ENCODE peak calls at places on chromosome 1, in six cellular contexts. R is IMR-90, D is mesenchymal stem cell, A is H1, H is H9, K is trophoblast cell. W is an unnamed sample.

GRCh38 chr1:26862781-26863676 is at the start of gene SFN:
- DNase-seq in R (no peak), A (peak), H (peak), D (no peak), K (peak), W (no peak)

GRCh38 chr1:158686430-158687009 is at the start of gene SPTA1:
- DNase-seq in K (no peak), H (no peak), D (peak), A (no peak), R (no peak), W (no peak)

GRCh38 chr1:205251576-205251975 is 23.8 kb downstream of the TMCC2 start:
- DNase-seq in D (no peak), R (no peak), H (no peak), K (no peak), A (no peak), W (no peak)

GRCh38 chr1:30418426-30419245 is 304.7 kb downstream of the MATN1 start:
- DNase-seq in H (peak), K (no peak), R (no peak), A (no peak), D (no peak), W (no peak)

GRCh38 chr1:86846166-86846647 is 67.7 kb downstream of the SELENOF start:
- DNase-seq in K (peak), R (peak), H (no peak), D (peak), A (no peak), W (no peak)

GRCh38 chr1:164794310-164794709 is 235.3 kb downstream of the PBX1 start:
- DNase-seq in A (no peak), D (peak), K (no peak), R (peak), H (no peak), W (no peak)

GRCh38 chr1:205936846-205937707 is 6.2 kb downstream of the SLC26A9 start:
- DNase-seq in A (no peak), H (no peak), K (no peak), D (peak), R (peak), W (no peak)

GRCh38 chr1:18414321-18414720 is 66.4 kb upstream of the KLHDC7A start:
- DNase-seq in A (no peak), D (no peak), H (no peak), R (no peak), K (no peak), W (no peak)

GRCh38 chr1:159991513-159991912 is 37.5 kb upstream of the SLAMF9 start:
- DNase-seq in K (no peak), A (no peak), D (peak), R (peak), H (no peak), W (no peak)

GRCh38 chr1:15459771-15460719 is 3.5 kb downstream of the CELA2A start:
- DNase-seq in H (no peak), A (no peak), R (no peak), D (peak), K (no peak), W (no peak)

GRCh38 chr1:43214465-43215444 is 42.6 kb downstream of the CFAP57 start:
- DNase-seq in K (no peak), H (no peak), A (no peak), R (peak), D (no peak), W (no peak)

GRCh38 chr1:66597500-66597899 is 63.5 kb downstream of the SGIP1 start:
- DNase-seq in A (no peak), D (no peak), K (no peak), R (no peak), H (no peak), W (no peak)
- H4K91ac ChIP-seq in A (no peak), D (no peak), K (no peak), R (no peak), H (no peak), W (no peak)

GRCh38 chr1:3543076-3544049 is 67.9 kb downstream of the MEGF6 start:
- DNase-seq in D (peak), K (peak), A (no peak), R (peak), H (peak), W (no peak)
- H3K23ac ChIP-seq in D (no peak), K (no peak), A (no peak), R (peak), H (no peak), W (peak)

DNA sequence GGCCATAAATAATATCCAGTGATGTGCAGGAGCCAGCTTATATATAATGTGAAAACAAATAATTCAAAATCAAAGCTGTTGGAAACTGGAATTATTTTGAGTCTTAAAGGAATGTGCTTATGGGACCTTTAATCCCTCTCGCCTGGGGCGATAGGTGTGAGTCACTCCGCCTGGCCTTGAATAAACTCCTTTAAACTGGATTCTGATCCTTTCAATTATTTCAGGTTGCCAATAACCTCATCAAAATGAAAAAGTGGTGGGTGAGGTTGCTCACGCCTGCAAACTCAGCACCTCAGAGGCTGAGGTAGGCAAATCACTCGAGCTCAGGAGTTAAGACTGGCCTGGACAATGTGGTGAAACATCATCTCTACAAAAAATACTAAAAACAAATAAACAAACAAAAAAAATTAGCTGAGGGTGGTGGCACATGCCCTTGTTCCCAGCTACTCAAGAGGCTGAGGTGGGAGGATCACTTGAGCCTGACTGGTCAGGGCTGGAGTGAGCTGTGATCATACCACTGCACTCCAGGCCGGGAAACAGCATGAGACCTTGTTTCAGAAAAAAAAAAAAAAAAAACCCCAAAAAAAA is 11.4 kb upstream of the SLC2A5 start:
- DNase-seq in D (peak), H (no peak), A (no peak), K (peak), R (no peak), W (no peak)
- H2AFZ ChIP-seq in D (no peak), H (no peak), A (no peak), K (no peak), R (no peak), W (no peak)

DNA sequence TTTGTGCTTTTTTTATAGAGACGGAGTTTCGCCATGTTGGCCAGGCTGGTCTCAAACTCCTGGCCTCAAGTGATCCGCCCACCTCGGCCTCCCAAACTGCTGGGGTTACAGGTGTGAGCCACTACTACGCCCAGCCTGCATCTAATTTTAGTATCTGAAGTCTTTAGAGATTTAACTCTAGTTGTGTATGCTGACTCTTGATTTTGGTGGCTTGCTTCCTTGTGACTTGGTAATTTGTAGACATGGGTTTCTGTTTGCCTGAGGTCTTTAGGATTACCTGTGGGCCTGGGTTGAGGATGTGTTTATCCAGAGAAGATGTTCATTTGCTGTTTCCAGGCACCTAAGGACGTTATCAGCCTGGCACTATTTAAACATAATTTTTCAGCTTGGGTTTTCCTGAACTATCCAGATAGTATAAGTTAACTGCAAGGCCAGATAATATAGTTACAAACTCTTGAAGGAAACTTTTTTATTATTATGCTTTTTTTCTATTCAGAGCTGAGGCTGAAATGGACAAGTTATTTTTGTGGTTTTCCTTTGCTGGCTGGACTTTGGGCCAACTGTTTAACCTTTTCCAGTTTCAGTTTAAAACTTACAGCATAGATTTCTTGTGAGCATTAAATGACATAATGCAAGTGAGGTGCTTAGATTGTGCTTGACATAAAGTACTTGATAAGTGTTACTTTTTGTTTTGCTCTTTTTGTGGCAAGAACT is 7.5 kb upstream of the VASH2 start:
- DNase-seq in K (no peak), H (no peak), D (no peak), R (no peak), A (no peak), W (no peak)
- H4K91ac ChIP-seq in K (no peak), H (no peak), D (no peak), R (no peak), A (no peak), W (no peak)

GRCh38 chr1:10553124-10553523 is 78.4 kb downstream of the PEX14 start:
- DNase-seq in A (no peak), K (no peak), R (no peak), H (no peak), D (no peak), W (no peak)
- H3K23ac ChIP-seq in A (no peak), K (no peak), R (no peak), H (no peak), D (no peak), W (no peak)

DNA sequence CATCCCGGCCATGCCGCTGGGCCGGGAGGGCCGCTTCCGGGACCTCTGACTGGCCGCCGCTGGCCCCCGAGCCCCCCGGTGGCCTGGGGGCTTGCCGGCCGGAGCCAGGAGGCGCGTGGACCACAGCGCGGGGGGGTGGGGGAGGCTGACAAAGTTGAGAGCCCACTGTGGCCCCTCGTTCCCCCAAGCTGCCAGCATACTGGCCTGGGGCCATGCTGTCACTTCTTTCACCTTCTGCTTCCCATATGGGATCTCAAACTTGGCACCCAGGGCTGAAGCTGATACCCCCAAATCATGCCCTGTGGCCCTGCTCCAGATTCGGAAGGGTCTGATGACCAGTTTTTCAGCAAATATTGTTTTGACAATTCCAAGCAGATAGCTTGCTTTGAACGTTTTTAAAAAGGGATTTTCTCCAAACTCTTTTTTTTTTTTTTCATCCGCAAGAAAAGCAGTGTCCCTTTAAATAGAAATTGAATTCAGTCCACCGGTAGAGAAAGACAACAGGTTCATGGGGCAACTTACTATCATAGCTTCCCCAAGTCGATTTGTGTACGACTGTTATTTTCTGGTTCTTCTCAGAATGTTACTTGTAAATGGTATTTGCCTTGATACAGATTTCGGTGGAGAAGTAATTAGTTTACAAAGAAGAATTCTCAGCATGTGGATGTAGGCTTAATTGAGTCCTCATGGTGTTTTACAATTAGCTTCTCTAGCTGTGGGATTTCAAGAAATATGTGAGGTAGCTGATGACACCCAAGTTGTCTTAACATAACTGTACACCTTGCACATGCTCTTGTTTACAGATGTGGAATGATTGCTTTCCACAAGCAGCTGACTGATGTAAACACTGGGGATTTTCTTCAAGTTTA is 1.0 kb downstream of the MACO1 start:
- DNase-seq in D (peak), H (peak), K (no peak), R (no peak), A (no peak), W (peak)
- H2AFZ ChIP-seq in D (peak), H (no peak), K (peak), R (peak), A (no peak), W (peak)

GRCh38 chr1:68473060-68473459 is 23.3 kb upstream of the RPE65 start:
- DNase-seq in K (no peak), D (no peak), H (no peak), R (no peak), A (no peak), W (no peak)
- H4K91ac ChIP-seq in K (no peak), D (no peak), H (no peak), R (no peak), A (no peak), W (no peak)

GRCh38 chr1:1023700-1024099 is 3.8 kb downstream of the AGRN start:
- DNase-seq in H (no peak), K (no peak), D (no peak), A (no peak), R (no peak), W (no peak)
- H3K23ac ChIP-seq in H (no peak), K (no peak), D (no peak), A (no peak), R (no peak), W (no peak)

GRCh38 chr1:221709854-221710253 is 32.0 kb downstream of the DUSP10 start:
- DNase-seq in H (no peak), K (no peak), R (no peak), D (no peak), A (no peak), W (no peak)

GRCh38 chr1:221711642-221712041 is 30.2 kb downstream of the DUSP10 start:
- DNase-seq in D (peak), K (no peak), A (no peak), R (no peak), H (no peak), W (no peak)

GRCh38 chr1:221712198-221712684 is 29.6 kb downstream of the DUSP10 start:
- DNase-seq in H (no peak), A (no peak), D (peak), R (peak), K (peak), W (no peak)

GRCh38 chr1:221712776-221713431 is 29.0 kb downstream of the DUSP10 start:
- DNase-seq in A (no peak), K (peak), D (no peak), H (no peak), R (no peak), W (no peak)

GRCh38 chr1:221711156-221711577 is 30.7 kb downstream of the DUSP10 start:
- DNase-seq in D (peak), R (no peak), A (no peak), H (no peak), K (no peak), W (no peak)
- H2AFZ ChIP-seq in D (no peak), R (no peak), A (no peak), H (no peak), K (no peak), W (no peak)

GRCh38 chr1:203359010-203359571 is 8.2 kb upstream of the FMOD start:
- DNase-seq in K (no peak), H (no peak), R (peak), A (no peak), D (peak), W (no peak)
- H4K91ac ChIP-seq in K (no peak), H (no peak), R (no peak), A (no peak), D (no peak), W (no peak)